ENCODE peak calls at places on chromosomes 7 and 10, in four cellular contexts. C is SW480; N is stimulated activated CD8-positive, alpha-beta memory T cell treated with anti-CD3 and anti-CD28 coated beads, Interleukin-7, amount 100 ng/mL, for 1 hour; G is effector memory CD4-positive, alpha-beta T cell. H is an unnamed sample.

GRCh38 chr10:70274643-70275042 is 9.2 kb downstream of the NPFFR1 start:
- DNase-seq in C (no peak), G (no peak), N (no peak), H (no peak)

GRCh38 chr7:130942211-130942964 is 208.4 kb upstream of the KLF14 start:
- DNase-seq in C (peak; percentile 86), N (no peak), G (no peak), H (no peak)

GRCh38 chr10:88966785-88967184 is 14.2 kb upstream of the ACTA2 start:
- DNase-seq in G (no peak), N (no peak), C (no peak), H (peak; percentile 50)

GRCh38 chr7:50209461-50210161 is 94.9 kb upstream of the IKZF1 start:
- DNase-seq in C (no peak), G (no peak), N (no peak), H (no peak)

GRCh38 chr10:95475827-95476481 is 85.2 kb downstream of the SORBS1 start:
- DNase-seq in G (no peak), N (no peak), C (peak; percentile 30), H (no peak)

GRCh38 chr7:107318523-107319160 is 149.8 kb downstream of the HBP1 start:
- DNase-seq in C (no peak), N (no peak), G (no peak), H (no peak)

GRCh38 chr10:123269017-123269552 is 114.9 kb downstream of the BUB3 start:
- DNase-seq in N (no peak), G (no peak), C (no peak), H (no peak)

GRCh38 chr10:79069325-79070090 is 742 bp downstream of the ZMIZ1 start:
- DNase-seq in G (peak; percentile 9), N (no peak), C (peak; percentile 48), H (peak; percentile 85)

GRCh38 chr7:47501406-47501805 is 80.5 kb downstream of the TNS3 start:
- DNase-seq in C (no peak), N (no peak), G (no peak), H (no peak)

GRCh38 chr10:79449181-79450146 is 4.0 kb upstream of the ZCCHC24 start:
- DNase-seq in C (no peak), N (no peak), G (no peak), H (no peak)

GRCh38 chr7:73769481-73770001 is 529 bp downstream of the CLDN3 start:
- DNase-seq in N (no peak), C (no peak), G (no peak), H (no peak)

GRCh38 chr10:88227342-88228018 is 355.6 kb downstream of the RNLS start:
- DNase-seq in N (no peak), C (no peak), G (no peak), H (peak; percentile 65)

GRCh38 chr7:121393005-121393366 is 3.1 kb downstream of the FAM3C start:
- DNase-seq in C (no peak), G (no peak), N (no peak), H (no peak)

GRCh38 chr7:90345016-90345415 is 1.5 kb upstream of the GTPBP10 start:
- DNase-seq in G (no peak), C (no peak), N (no peak), H (no peak)